ENCODE peak calls at places on chromosomes 6 and 20, in ten cellular contexts. W is spleen, G is IMR-90, I is heart left ventricle, C is gastrocnemius medialis, A is adrenal gland, R is esophagus muscularis mucosa, U is K562, B is sigmoid colon, S is HCT116. L is an unnamed sample.

GRCh38 chr6:160387887-160388286 is 39.7 kb downstream of the SLC22A3 start:
- DNase-seq in B (no peak), G (no peak), S (no peak), C (no peak), R (no peak), U (no peak), I (no peak), A (no peak), W (no peak), L (peak; percentile 50)

GRCh38 chr6:139240161-139241010 is 51.4 kb downstream of the TXLNB start:
- DNase-seq in I (no peak), S (no peak), C (no peak), W (no peak), A (peak; percentile 21), B (no peak), G (peak; percentile 96), U (no peak), R (no peak), L (no peak)

GRCh38 chr20:50655325-50655880 is 35.9 kb downstream of the RIPOR3 start:
- DNase-seq in I (peak; percentile 79), A (peak; percentile 79), C (peak; percentile 39), R (no peak), W (no peak), S (no peak), U (no peak), G (peak; percentile 88), B (peak; percentile 94), L (peak; percentile 93)

GRCh38 chr6:138378463-138378862 is 758 bp downstream of the SMIM28 start:
- DNase-seq in G (no peak), C (no peak), S (no peak), W (no peak), U (no peak), A (no peak), B (no peak), I (no peak), R (no peak), L (no peak)

GRCh38 chr6:101129851-101130250 is 248.7 kb upstream of the ASCC3 start:
- DNase-seq in I (no peak), U (no peak), G (no peak), S (no peak), W (no peak), B (no peak), C (no peak), A (no peak), R (no peak), L (no peak)

GRCh38 chr6:29011276-29011734 is 6.2 kb upstream of the ZNF311 start:
- DNase-seq in A (peak; percentile 38), S (no peak), U (peak; percentile 65), G (peak; percentile 51), R (no peak), W (no peak), B (peak; percentile 76), I (no peak), C (no peak), L (peak; percentile 30)

GRCh38 chr20:34907616-34908469 is 31.4 kb downstream of the ACSS2 start:
- DNase-seq in R (no peak), B (no peak), I (no peak), S (peak; percentile 90), G (peak; percentile 92), A (peak; percentile 91), C (peak; percentile 56), U (no peak), W (no peak), L (peak; percentile 44)

GRCh38 chr20:57714409-57715267 is 4.8 kb upstream of the PMEPA1 start:
- DNase-seq in I (no peak), W (no peak), C (no peak), A (no peak), G (peak; percentile 69), S (no peak), R (no peak), B (no peak), U (no peak), L (no peak)

GRCh38 chr6:24985313-24985712 is 49.6 kb upstream of the RIPOR2 start:
- DNase-seq in R (no peak), S (no peak), W (no peak), B (no peak), A (no peak), U (no peak), I (no peak), G (no peak), C (no peak), L (no peak)

GRCh38 chr6:24981385-24981758 is 45.6 kb upstream of the RIPOR2 start:
- DNase-seq in A (no peak), U (no peak), S (no peak), G (peak; percentile 49), I (no peak), B (no peak), R (no peak), C (no peak), W (no peak), L (no peak)

GRCh38 chr6:24980507-24981384 is 45.0 kb upstream of the RIPOR2 start:
- DNase-seq in B (no peak), W (no peak), C (no peak), I (no peak), U (no peak), R (no peak), S (no peak), G (no peak), A (no peak), L (no peak)

GRCh38 chr6:24987439-24987838 is 51.7 kb upstream of the RIPOR2 start:
- DNase-seq in C (no peak), R (no peak), I (no peak), W (no peak), A (no peak), G (no peak), B (no peak), S (no peak), U (no peak), L (no peak)

GRCh38 chr6:24982231-24982630 is 46.5 kb upstream of the RIPOR2 start:
- DNase-seq in G (peak; percentile 54), C (no peak), W (no peak), U (no peak), A (no peak), R (no peak), I (no peak), S (no peak), B (no peak), L (no peak)
- H3K27ac ChIP-seq in G (no peak overlapping the region), C (no peak overlapping the region), W (no peak overlapping the region), U (no peak overlapping the region), A (no peak overlapping the region), R (no peak overlapping the region), I (no peak overlapping the region), S (no peak overlapping the region), B (no peak overlapping the region), L (peak overlapping the region; percentile 61)

GRCh38 chr6:144581807-144582537 is 296.8 kb downstream of the UTRN start:
- DNase-seq in A (no peak), I (no peak), U (peak; percentile 23), R (no peak), G (peak; percentile 44), W (no peak), C (no peak), B (no peak), S (peak; percentile 27), L (no peak)

GRCh38 chr6:144583614-144583954 is 298.4 kb downstream of the UTRN start:
- DNase-seq in G (no peak), W (no peak), U (no peak), S (no peak), C (no peak), B (no peak), I (no peak), A (no peak), R (no peak), L (no peak)

GRCh38 chr6:144585217-144585814 is 300.2 kb downstream of the UTRN start:
- DNase-seq in U (peak; percentile 17), S (peak; percentile 54), B (no peak), I (no peak), A (no peak), C (no peak), W (no peak), R (no peak), G (peak; percentile 58), L (no peak)

GRCh38 chr6:144580771-144581170 is 295.6 kb downstream of the UTRN start:
- DNase-seq in B (no peak), S (no peak), I (no peak), U (no peak), R (no peak), A (no peak), W (no peak), G (no peak), C (no peak), L (no peak)

GRCh38 chr6:144582939-144583613 is 297.9 kb downstream of the UTRN start:
- DNase-seq in U (no peak), C (no peak), R (no peak), W (peak; percentile 89), G (peak; percentile 30), S (no peak), A (no peak), B (peak; percentile 66), I (peak; percentile 74), L (peak; percentile 22)
- H3K4me3 ChIP-seq in U (peak overlapping the region; percentile 33), C (no peak overlapping the region), R (peak overlapping the region; percentile 47), W (no peak overlapping the region), G (peak overlapping the region; percentile 11), S (no peak overlapping the region), A (no peak overlapping the region), B (peak overlapping the region; percentile 12), I (no peak overlapping the region), L (no peak overlapping the region)

GRCh38 chr6:148749678-148750077 is 2.8 kb downstream of the UST start:
- DNase-seq in G (no peak), U (no peak), S (no peak), W (no peak), C (no peak), B (no peak), A (no peak), R (no peak), I (no peak), L (no peak)

GRCh38 chr6:148745926-148746325 is 904 bp upstream of the UST start:
- DNase-seq in G (no peak), I (no peak), C (no peak), A (no peak), W (no peak), S (no peak), B (no peak), U (no peak), R (no peak), L (no peak)

GRCh38 chr6:148747145-148747492 is 289 bp downstream of the UST start:
- DNase-seq in I (peak; percentile 74), C (no peak), A (peak; percentile 69), U (peak; percentile 16), B (peak; percentile 83), G (peak; percentile 42), S (no peak), R (no peak), W (peak; percentile 88), L (peak; percentile 65)

GRCh38 chr6:148746363-148747144 is at the start of gene UST:
- DNase-seq in I (peak; percentile 83), W (peak; percentile 90), B (peak; percentile 96), R (peak; percentile 96), S (peak; percentile 64), A (peak; percentile 93), C (peak; percentile 77), G (peak; percentile 95), U (peak; percentile 38), L (peak; percentile 88)

DNA sequence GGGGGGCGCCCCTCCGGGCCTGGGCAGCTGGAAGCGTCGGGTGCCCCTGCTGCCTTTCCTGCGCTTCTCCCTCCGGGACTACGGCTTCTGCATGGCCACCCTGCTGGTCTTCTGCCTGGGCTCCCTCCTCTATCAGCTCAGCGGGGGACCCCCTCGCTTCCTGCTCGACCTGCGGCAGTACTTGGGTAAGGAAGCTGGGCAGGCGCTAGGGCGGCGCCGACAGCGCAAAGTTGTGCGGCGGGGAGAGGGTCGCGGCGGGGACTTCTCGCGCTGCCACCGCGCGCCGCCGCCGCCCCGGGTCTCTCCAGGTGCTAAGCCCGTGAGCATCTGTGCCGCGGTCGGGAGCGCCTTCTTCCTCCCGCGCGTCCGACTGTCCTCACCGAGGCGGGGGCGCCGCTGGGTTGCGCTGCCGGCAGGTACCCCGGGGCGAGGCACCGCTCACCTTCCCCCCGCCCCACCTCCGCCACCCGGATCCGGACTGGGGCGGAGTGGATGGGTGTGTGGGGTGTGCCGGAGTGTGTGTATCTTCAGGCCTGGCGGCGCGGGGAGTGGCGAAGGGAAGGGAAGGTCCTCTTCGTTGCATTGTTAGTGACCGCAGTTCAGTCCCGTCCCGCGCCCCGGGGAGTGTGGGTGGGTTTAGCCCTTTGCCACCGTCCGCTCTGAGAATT is 797 bp downstream of the UST start:
- DNase-seq in B (peak; percentile 78), I (peak; percentile 66), C (no peak), G (peak; percentile 21), U (no peak), A (peak; percentile 24), W (peak; percentile 93), S (no peak), R (no peak), L (peak; percentile 49)
- TF ChIP-seq POLR2A in B (no peak), I (no peak), C (no peak), G (no peak), U (no peak), A (no peak), W (peak; percentile 6), S (no peak), R (no peak), L (no peak)

GRCh38 chr6:15305909-15306308 is 60.0 kb downstream of the JARID2 start:
- DNase-seq in W (no peak), G (no peak), U (no peak), C (no peak), R (no peak), A (no peak), S (no peak), B (no peak), I (no peak), L (no peak)
- H3K27ac ChIP-seq in W (no peak overlapping the region), G (no peak overlapping the region), U (no peak overlapping the region), C (no peak overlapping the region), R (no peak overlapping the region), A (no peak overlapping the region), S (no peak overlapping the region), B (no peak overlapping the region), I (no peak overlapping the region), L (no peak overlapping the region)